ENCODE peak calls at places on chromosomes 11 and 22, in eight cellular contexts. U, R, Z, O, N, K, M and X are unnamed samples.
A peak's percentile ranks its signal among the peaks of the same experiment; 100 is the strongest.

GRCh38 chr22:35631597-35631996 is 14.5 kb upstream of the MB start:
- DNase-seq in U (no peak), R (no peak), Z (no peak), O (peak; percentile 73), N (peak; percentile 40), K (peak; percentile 78), M (no peak), X (peak; percentile 65)

GRCh38 chr22:29765905-29766631 is 739 bp downstream of the ZMAT5 start:
- DNase-seq in U (no peak), R (no peak), Z (peak; percentile 3), O (peak; percentile 65), N (peak; percentile 47), K (no peak), M (peak; percentile 7), X (peak; percentile 58)

GRCh38 chr11:72573380-72573949 is 100.8 kb downstream of the PDE2A start:
- DNase-seq in U (no peak), R (no peak), Z (peak; percentile 22), O (peak; percentile 66), N (no peak), K (no peak), M (no peak), X (peak; percentile 76)

GRCh38 chr11:64998690-64999431 is 2.1 kb upstream of the BATF2 start:
- DNase-seq in U (no peak), R (peak; percentile 75), Z (no peak), O (peak; percentile 96), N (no peak), K (no peak), M (no peak), X (peak; percentile 68)

GRCh38 chr11:6627762-6628241 is 8.6 kb upstream of the TPP1 start:
- DNase-seq in U (no peak), R (no peak), Z (no peak), O (no peak), N (peak; percentile 47), K (no peak), M (no peak), X (no peak)

GRCh38 chr22:45934659-45935341 is 42.2 kb downstream of the WNT7B start:
- DNase-seq in U (peak; percentile 73), R (no peak), Z (no peak), O (peak; percentile 89), N (no peak), K (no peak), M (no peak), X (peak; percentile 76)

GRCh38 chr11:358129-358805 is 11.0 kb upstream of the B4GALNT4 start:
- DNase-seq in U (no peak), R (no peak), Z (no peak), O (no peak), N (no peak), K (peak; percentile 81), M (no peak), X (peak; percentile 60)

GRCh38 chr11:8831861-8832260 is 79.1 kb upstream of the AKIP1 start:
- DNase-seq in U (no peak), R (no peak), Z (no peak), O (peak; percentile 23), N (no peak), K (peak; percentile 11), M (no peak), X (no peak)

GRCh38 chr11:29310016-29310415 is 706.8 kb downstream of the KCNA4 start:
- DNase-seq in U (peak; percentile 21), R (no peak), Z (no peak), O (no peak), N (no peak), K (no peak), M (no peak), X (no peak)

GRCh38 chr22:46914916-46915894 is 152.8 kb downstream of the TBC1D22A start:
- DNase-seq in U (no peak), R (peak; percentile 22), Z (peak; percentile 50), O (peak; percentile 64), N (no peak), K (no peak), M (no peak), X (peak; percentile 67)

GRCh38 chr22:27844256-27844655 is 42.7 kb upstream of the MN1 start:
- DNase-seq in U (no peak), R (no peak), Z (no peak), O (no peak), N (no peak), K (no peak), M (no peak), X (no peak)

GRCh38 chr11:128492903-128493569 is 94.3 kb downstream of the ETS1 start:
- DNase-seq in U (no peak), R (no peak), Z (no peak), O (peak; percentile 32), N (peak; percentile 64), K (no peak), M (no peak), X (peak; percentile 50)

GRCh38 chr11:80136991-80137390 is 696.2 kb upstream of the TENM4 start:
- DNase-seq in U (no peak), R (no peak), Z (no peak), O (no peak), N (no peak), K (no peak), M (no peak), X (no peak)

GRCh38 chr11:104918113-104918824 is 20.0 kb upstream of the CASP12 start:
- DNase-seq in U (peak; percentile 66), R (no peak), Z (no peak), O (no peak), N (no peak), K (no peak), M (no peak), X (peak; percentile 51)

GRCh38 chr22:20167643-20168322 is 16.9 kb upstream of the CCDC188 start:
- DNase-seq in U (no peak), R (no peak), Z (no peak), O (no peak), N (no peak), K (no peak), M (no peak), X (no peak)

GRCh38 chr11:69718147-69718546 is 14.3 kb upstream of the FGF19 start:
- DNase-seq in U (no peak), R (peak; percentile 91), Z (peak; percentile 75), O (peak; percentile 92), N (peak; percentile 29), K (no peak), M (no peak), X (peak; percentile 43)

GRCh38 chr22:43467171-43467570 is 55.4 kb downstream of the MPPED1 start:
- DNase-seq in U (no peak), R (no peak), Z (peak; percentile 19), O (no peak), N (no peak), K (peak; percentile 71), M (no peak), X (no peak)

GRCh38 chr11:35313066-35313765 is 106.1 kb downstream of the SLC1A2 start:
- DNase-seq in U (no peak), R (no peak), Z (no peak), O (no peak), N (no peak), K (no peak), M (no peak), X (no peak)

GRCh38 chr11:29629281-29629680 is 387.5 kb downstream of the KCNA4 start:
- DNase-seq in U (peak; percentile 28), R (no peak), Z (no peak), O (no peak), N (no peak), K (no peak), M (no peak), X (no peak)

GRCh38 chr11:96393753-96394348 is 4.0 kb downstream of the JRKL start:
- DNase-seq in U (peak; percentile 14), R (peak; percentile 11), Z (peak; percentile 36), O (peak; percentile 69), N (no peak), K (no peak), M (no peak), X (peak; percentile 77)

GRCh38 chr11:1107316-1108245 is 32.9 kb downstream of the MUC2 start:
- DNase-seq in U (no peak), R (no peak), Z (no peak), O (no peak), N (no peak), K (no peak), M (no peak), X (no peak)

GRCh38 chr22:38137876-38138687 is 27.6 kb upstream of the BAIAP2L2 start:
- DNase-seq in U (no peak), R (no peak), Z (no peak), O (no peak), N (no peak), K (no peak), M (no peak), X (no peak)

GRCh38 chr22:37932821-37933578 is 20.4 kb downstream of the C22orf23 start:
- DNase-seq in U (no peak), R (no peak), Z (peak; percentile 31), O (peak; percentile 48), N (no peak), K (no peak), M (no peak), X (no peak)

GRCh38 chr11:58625826-58626460 is 3.5 kb downstream of the CNTF start:
- DNase-seq in U (no peak), R (no peak), Z (no peak), O (no peak), N (no peak), K (no peak), M (no peak), X (no peak)